ENCODE peak calls at places on chromosomes 12 and 14, in five cellular contexts. One of them, this sample, is unnamed.

GRCh38 chr14:100298551-100299237 is 7.5 kb downstream of the SLC25A29 start:
- DNase-seq in right lobe of liver: peak; percentile 35
- DNase-seq in uterus: no peak
- DNase-seq in left ventricle myocardium inferior: peak; percentile 12
- DNase-seq in mucosa of descending colon: peak; percentile 23
- DNase-seq in this sample: no peak

GRCh38 chr12:124387510-124387855 is 92.6 kb downstream of the RFLNA start:
- DNase-seq in right lobe of liver: peak; percentile 89
- DNase-seq in uterus: no peak
- DNase-seq in left ventricle myocardium inferior: peak; percentile 75
- DNase-seq in mucosa of descending colon: no peak
- DNase-seq in this sample: no peak

GRCh38 chr14:103250888-103251287 is 83.1 kb upstream of the EIF5 start:
- DNase-seq in right lobe of liver: no peak
- DNase-seq in uterus: no peak
- DNase-seq in left ventricle myocardium inferior: no peak
- DNase-seq in mucosa of descending colon: no peak
- DNase-seq in this sample: no peak

GRCh38 chr12:64625243-64626077 is 15.2 kb downstream of the RASSF3 start:
- DNase-seq in right lobe of liver: no peak
- DNase-seq in uterus: peak; percentile 74
- DNase-seq in left ventricle myocardium inferior: peak; percentile 57
- DNase-seq in mucosa of descending colon: no peak
- DNase-seq in this sample: peak; percentile 93

GRCh38 chr12:104177663-104178501 is 37.7 kb upstream of the TXNRD1 start:
- DNase-seq in right lobe of liver: no peak
- DNase-seq in uterus: peak; percentile 90
- DNase-seq in left ventricle myocardium inferior: peak; percentile 71
- DNase-seq in mucosa of descending colon: peak; percentile 30
- DNase-seq in this sample: peak; percentile 100

GRCh38 chr12:31234053-31234835 is 91.7 kb downstream of the SINHCAF start:
- DNase-seq in right lobe of liver: no peak
- DNase-seq in uterus: no peak
- DNase-seq in left ventricle myocardium inferior: no peak
- DNase-seq in mucosa of descending colon: no peak
- DNase-seq in this sample: no peak

GRCh38 chr14:71117839-71118743 is 210.8 kb downstream of the PCNX1 start:
- DNase-seq in right lobe of liver: no peak
- DNase-seq in uterus: no peak
- DNase-seq in left ventricle myocardium inferior: no peak
- DNase-seq in mucosa of descending colon: no peak
- DNase-seq in this sample: peak; percentile 97

GRCh38 chr14:73293782-73294781 is 56.8 kb downstream of the PAPLN start:
- DNase-seq in right lobe of liver: no peak
- DNase-seq in uterus: no peak
- DNase-seq in left ventricle myocardium inferior: no peak
- DNase-seq in mucosa of descending colon: no peak
- DNase-seq in this sample: no peak

GRCh38 chr12:46071335-46071734 is 81.0 kb upstream of the SCAF11 start:
- DNase-seq in right lobe of liver: no peak
- DNase-seq in uterus: no peak
- DNase-seq in left ventricle myocardium inferior: no peak
- DNase-seq in mucosa of descending colon: no peak
- DNase-seq in this sample: no peak

GRCh38 chr12:3951380-3952135 is 78.4 kb upstream of the PARP11 start:
- DNase-seq in right lobe of liver: no peak
- DNase-seq in uterus: no peak
- DNase-seq in left ventricle myocardium inferior: no peak
- DNase-seq in mucosa of descending colon: no peak
- DNase-seq in this sample: no peak

GRCh38 chr12:23458640-23459039 is 490.8 kb downstream of the SOX5 start:
- DNase-seq in right lobe of liver: no peak
- DNase-seq in uterus: no peak
- DNase-seq in left ventricle myocardium inferior: no peak
- DNase-seq in mucosa of descending colon: no peak
- DNase-seq in this sample: no peak

GRCh38 chr14:53510281-53510912 is 357.3 kb upstream of the DDHD1 start:
- DNase-seq in right lobe of liver: no peak
- DNase-seq in uterus: no peak
- DNase-seq in left ventricle myocardium inferior: no peak
- DNase-seq in mucosa of descending colon: no peak
- DNase-seq in this sample: no peak

GRCh38 chr12:31368666-31369361 is 42.9 kb upstream of the SINHCAF start:
- DNase-seq in right lobe of liver: no peak
- DNase-seq in uterus: no peak
- DNase-seq in left ventricle myocardium inferior: no peak
- DNase-seq in mucosa of descending colon: no peak
- DNase-seq in this sample: no peak

GRCh38 chr14:74843653-74844052 is 32.3 kb downstream of the PROX2 start:
- DNase-seq in right lobe of liver: no peak
- DNase-seq in uterus: no peak
- DNase-seq in left ventricle myocardium inferior: no peak
- DNase-seq in mucosa of descending colon: no peak
- DNase-seq in this sample: peak; percentile 78
- TF ChIP-seq CTCF in right lobe of liver: no peak
- TF ChIP-seq CTCF in uterus: no peak
- TF ChIP-seq CTCF in left ventricle myocardium inferior: peak; percentile 19
- TF ChIP-seq CTCF in mucosa of descending colon: no peak
- TF ChIP-seq CTCF in this sample: peak; percentile 27

DNA sequence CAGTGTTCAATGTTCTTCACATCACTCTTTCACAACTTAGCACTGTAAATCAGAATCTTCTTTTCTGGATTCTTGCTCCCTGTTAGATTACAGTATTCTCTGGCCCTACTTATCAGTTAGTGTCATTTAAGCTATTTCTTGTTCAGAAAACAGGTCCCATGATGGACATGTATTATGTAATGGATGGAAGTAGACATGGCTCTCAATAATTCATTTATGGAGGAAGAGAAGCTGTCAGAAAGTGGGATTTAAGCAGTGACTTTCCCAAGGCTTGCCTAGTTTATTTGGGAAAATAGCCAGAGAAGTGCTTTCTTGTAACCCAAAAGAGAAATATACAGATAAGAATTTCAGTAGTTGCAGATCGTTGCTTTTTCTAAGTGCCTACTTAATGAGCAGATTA is 1.6 kb downstream of the ERC1 start:
- DNase-seq in right lobe of liver: no peak
- DNase-seq in uterus: no peak
- DNase-seq in left ventricle myocardium inferior: no peak
- DNase-seq in mucosa of descending colon: no peak
- DNase-seq in this sample: peak; percentile 25
- H3K4me3 ChIP-seq in right lobe of liver: no peak overlapping the region
- H3K4me3 ChIP-seq in uterus: no peak overlapping the region
- H3K4me3 ChIP-seq in left ventricle myocardium inferior: peak overlapping the region; percentile 84
- H3K4me3 ChIP-seq in mucosa of descending colon: no peak overlapping the region
- H3K4me3 ChIP-seq in this sample: no peak overlapping the region

GRCh38 chr12:66235626-66236281 is 46.7 kb downstream of the IRAK3 start:
- DNase-seq in right lobe of liver: no peak
- DNase-seq in uterus: no peak
- DNase-seq in left ventricle myocardium inferior: no peak
- DNase-seq in mucosa of descending colon: no peak
- DNase-seq in this sample: peak; percentile 38
- TF ChIP-seq CTCF in right lobe of liver: no peak
- TF ChIP-seq CTCF in uterus: no peak
- TF ChIP-seq CTCF in left ventricle myocardium inferior: no peak
- TF ChIP-seq CTCF in mucosa of descending colon: no peak
- TF ChIP-seq CTCF in this sample: no peak

GRCh38 chr12:7498832-7499231 is 4.7 kb downstream of the CD163 start:
- DNase-seq in right lobe of liver: no peak
- DNase-seq in uterus: no peak
- DNase-seq in left ventricle myocardium inferior: no peak
- DNase-seq in mucosa of descending colon: no peak
- DNase-seq in this sample: peak; percentile 12

GRCh38 chr12:7495136-7495535 is 8.4 kb downstream of the CD163 start:
- DNase-seq in right lobe of liver: no peak
- DNase-seq in uterus: no peak
- DNase-seq in left ventricle myocardium inferior: no peak
- DNase-seq in mucosa of descending colon: no peak
- DNase-seq in this sample: no peak

GRCh38 chr12:7497661-7498060 is 5.9 kb downstream of the CD163 start:
- DNase-seq in right lobe of liver: no peak
- DNase-seq in uterus: no peak
- DNase-seq in left ventricle myocardium inferior: no peak
- DNase-seq in mucosa of descending colon: no peak
- DNase-seq in this sample: no peak

DNA sequence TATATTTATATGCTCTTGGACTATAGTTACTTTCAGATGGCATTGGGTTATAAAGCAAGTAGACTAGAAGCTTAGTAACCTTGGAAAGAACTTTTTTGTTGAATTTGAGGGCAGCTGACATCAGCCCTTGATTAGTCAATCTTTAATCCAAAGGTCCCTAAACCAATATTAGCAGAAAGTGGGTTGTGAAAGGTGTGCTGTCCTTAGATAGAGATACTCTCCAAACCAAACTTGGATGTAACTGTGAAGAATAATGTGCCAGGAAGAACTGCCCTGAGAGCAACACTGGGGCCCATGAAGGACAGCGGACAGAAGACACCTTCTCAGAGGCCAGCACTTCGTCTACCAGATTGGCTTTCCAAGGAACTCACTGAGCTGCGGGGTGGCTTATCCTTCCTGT is 10.6 kb downstream of the CD163 start:
- DNase-seq in right lobe of liver: peak; percentile 65
- DNase-seq in uterus: no peak
- DNase-seq in left ventricle myocardium inferior: no peak
- DNase-seq in mucosa of descending colon: no peak
- DNase-seq in this sample: no peak
- H3K4me3 ChIP-seq in right lobe of liver: peak overlapping the region; percentile 49
- H3K4me3 ChIP-seq in uterus: no peak overlapping the region
- H3K4me3 ChIP-seq in left ventricle myocardium inferior: no peak overlapping the region
- H3K4me3 ChIP-seq in mucosa of descending colon: no peak overlapping the region
- H3K4me3 ChIP-seq in this sample: no peak overlapping the region

DNA sequence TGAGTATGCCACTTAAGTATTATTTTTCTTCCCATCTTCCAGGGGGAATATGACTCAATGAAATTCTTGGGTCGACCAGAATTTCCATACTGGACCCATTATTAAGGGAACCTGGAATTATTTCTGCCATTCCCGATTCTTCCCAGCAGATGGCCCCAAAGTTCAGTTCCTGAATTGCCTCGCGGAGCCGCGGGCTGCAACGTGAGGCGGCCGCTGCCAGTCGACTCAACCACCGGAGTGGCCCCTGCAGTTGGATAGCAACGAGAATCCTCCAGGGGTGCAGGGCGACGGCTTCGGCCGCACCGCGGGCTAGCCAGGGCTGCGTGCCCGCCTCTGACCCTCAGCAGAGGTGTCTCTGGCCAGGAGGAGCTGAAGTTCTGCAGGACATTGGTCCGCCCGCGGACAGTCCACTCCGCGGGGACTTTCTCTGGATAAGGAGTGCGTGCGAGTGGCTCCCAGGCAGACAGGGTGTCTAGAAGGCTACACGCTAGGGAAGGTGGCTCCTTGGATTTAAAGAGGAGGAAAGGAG is 586 bp upstream of the TSHR start:
- DNase-seq in right lobe of liver: peak; percentile 83
- DNase-seq in uterus: peak; percentile 75
- DNase-seq in left ventricle myocardium inferior: peak; percentile 70
- DNase-seq in mucosa of descending colon: peak; percentile 76
- DNase-seq in this sample: peak; percentile 78
- TF ChIP-seq CTCF in right lobe of liver: peak; percentile 74
- TF ChIP-seq CTCF in uterus: peak; percentile 83
- TF ChIP-seq CTCF in left ventricle myocardium inferior: peak; percentile 85
- TF ChIP-seq CTCF in mucosa of descending colon: peak; percentile 43
- TF ChIP-seq CTCF in this sample: peak; percentile 77

GRCh38 chr12:55724226-55724939 is 4.2 kb downstream of the RDH5 start:
- DNase-seq in right lobe of liver: peak; percentile 76
- DNase-seq in uterus: no peak
- DNase-seq in left ventricle myocardium inferior: peak; percentile 74
- DNase-seq in mucosa of descending colon: peak; percentile 84
- DNase-seq in this sample: peak; percentile 81
- H3K4me3 ChIP-seq in right lobe of liver: no peak overlapping the region
- H3K4me3 ChIP-seq in uterus: no peak overlapping the region
- H3K4me3 ChIP-seq in left ventricle myocardium inferior: no peak overlapping the region
- H3K4me3 ChIP-seq in mucosa of descending colon: no peak overlapping the region
- H3K4me3 ChIP-seq in this sample: no peak overlapping the region

This sample was measured in cardiac fibroblast.